ENCODE peak calls at places on chromosomes 11 and 22, in eight cellular contexts. H is stimulated activated CD4-positive, alpha-beta T cell treated with anti-CD3 and anti-CD28 coated beads, Interleukin-15, amount 100 ng/mL, for 24 hours; N is kidney; G is bronchial epithelial cell; F is GM12865; L is SK-N-DZ; K is mammary epithelial cell; P is psoas muscle. I is an unnamed sample.

GRCh38 chr22:27115816-27116256 is 458.4 kb downstream of the MIAT start:
- DNase-seq in F (no peak), L (no peak), H (no peak), N (no peak), K (peak; percentile 73), P (no peak), G (peak; percentile 75), I (peak; percentile 63)

GRCh38 chr22:28112548-28113043 is 193.5 kb upstream of the PITPNB start:
- DNase-seq in H (no peak), N (no peak), L (peak; percentile 98), K (no peak), G (peak; percentile 29), P (peak; percentile 80), F (peak; percentile 42), I (peak; percentile 31)

GRCh38 chr22:49020314-49020713 is 807.4 kb downstream of the BRD1 start:
- DNase-seq in G (no peak), H (no peak), L (no peak), K (no peak), F (no peak), N (peak; percentile 9), P (peak; percentile 14), I (no peak)

GRCh38 chr22:47207387-47207786 is 444.9 kb downstream of the TBC1D22A start:
- DNase-seq in K (no peak), F (no peak), L (no peak), P (no peak), H (no peak), G (no peak), N (peak; percentile 52), I (no peak)

GRCh38 chr22:36452473-36453265 is 28.8 kb downstream of the TXN2 start:
- DNase-seq in H (no peak), K (no peak), L (no peak), P (no peak), F (no peak), G (no peak), N (no peak), I (no peak)

GRCh38 chr22:45112136-45112879 is 51.4 kb upstream of the NUP50 start:
- DNase-seq in N (no peak), P (no peak), H (no peak), K (peak; percentile 84), L (no peak), F (no peak), G (no peak), I (no peak)

GRCh38 chr11:61104963-61105362 is 2.7 kb downstream of the CD5 start:
- DNase-seq in L (no peak), F (no peak), G (no peak), N (no peak), K (no peak), P (no peak), H (peak; percentile 31), I (no peak)

GRCh38 chr22:22692707-22693530 is 48.5 kb downstream of the GGTLC2 start:
- DNase-seq in P (no peak), N (peak; percentile 87), H (peak; percentile 77), L (peak; percentile 26), G (peak; percentile 39), K (peak; percentile 17), F (peak; percentile 45), I (peak; percentile 42)

GRCh38 chr11:29773656-29774264 is 243.1 kb downstream of the KCNA4 start:
- DNase-seq in N (no peak), G (peak; percentile 99), H (no peak), F (no peak), P (no peak), L (no peak), K (peak; percentile 85), I (no peak)

GRCh38 chr11:118046051-118046963 is 30.6 kb upstream of the TMPRSS4 start:
- DNase-seq in P (no peak), H (no peak), G (peak; percentile 27), K (peak; percentile 17), F (peak; percentile 52), N (no peak), L (no peak), I (no peak)

GRCh38 chr22:32324505-32325415 is 32.9 kb upstream of the RFPL3 start:
- DNase-seq in N (peak; percentile 38), G (no peak), H (no peak), F (no peak), P (no peak), L (no peak), K (no peak), I (no peak)

GRCh38 chr11:126410649-126411048 is 55.2 kb downstream of the ST3GAL4 start:
- DNase-seq in H (no peak), F (no peak), P (peak; percentile 57), N (peak; percentile 37), G (no peak), K (no peak), L (no peak), I (no peak)

GRCh38 chr22:47030143-47030641 is 267.7 kb downstream of the TBC1D22A start:
- DNase-seq in K (no peak), L (no peak), N (no peak), H (no peak), G (no peak), F (no peak), P (no peak), I (no peak)

GRCh38 chr22:36331912-36332622 is 55.7 kb downstream of the MYH9 start:
- DNase-seq in P (peak; percentile 85), L (no peak), N (peak; percentile 93), K (no peak), G (no peak), F (peak; percentile 75), H (peak; percentile 74), I (no peak)

GRCh38 chr11:70467196-70468085 is 69.1 kb downstream of the CTTN start:
- DNase-seq in G (peak; percentile 30), L (peak; percentile 52), K (peak; percentile 15), F (peak; percentile 78), N (no peak), H (peak; percentile 73), P (peak; percentile 72), I (no peak)

GRCh38 chr11:18203723-18204122 is 31.1 kb downstream of the MRGPRX4 start:
- DNase-seq in H (peak; percentile 7), K (no peak), P (no peak), F (peak; percentile 32), L (peak; percentile 26), G (peak; percentile 10), N (no peak), I (no peak)

GRCh38 chr22:46006379-46007002 is 29.5 kb upstream of the WNT7B start:
- DNase-seq in L (peak; percentile 85), F (peak; percentile 82), G (peak; percentile 71), H (peak; percentile 93), K (peak; percentile 78), N (peak; percentile 97), P (peak; percentile 98), I (peak; percentile 55)

GRCh38 chr11:108890482-108891092 is 225.7 kb downstream of the DDX10 start:
- DNase-seq in F (no peak), N (no peak), P (no peak), L (no peak), K (no peak), G (no peak), H (no peak), I (no peak)

GRCh38 chr11:111514216-111515031 is at the start of gene HOATZ:
- DNase-seq in K (no peak), F (peak; percentile 40), P (no peak), H (peak; percentile 37), L (no peak), N (no peak), G (no peak), I (no peak)

GRCh38 chr11:100630898-100631297 is 56.2 kb upstream of the ARHGAP42 start:
- DNase-seq in L (no peak), H (no peak), N (no peak), G (peak; percentile 7), K (no peak), P (no peak), F (no peak), I (peak; percentile 49)

GRCh38 chr11:70423523-70424505 is 25.5 kb downstream of the CTTN start:
- DNase-seq in G (no peak), P (no peak), H (peak; percentile 56), F (peak; percentile 89), L (no peak), N (peak; percentile 65), K (peak; percentile 67), I (no peak)